ENCODE peak calls at places on chromosomes 3 and 15, in four cellular contexts. N is gastrocnemius medialis; F is naive thymus-derived CD8-positive, alpha-beta T cell; V is choroid plexus epithelial cell. A is an unnamed sample.

GRCh38 chr3:4341336-4341675 is 38.1 kb downstream of the SETMAR start:
- DNase-seq in N (no peak), F (no peak), V (no peak), A (no peak)

GRCh38 chr3:52038227-52038626 is 18.1 kb downstream of the DUSP7 start:
- DNase-seq in F (no peak), N (no peak), V (no peak), A (no peak)

GRCh38 chr3:24416224-24416623 is 78.4 kb downstream of the THRB start:
- DNase-seq in F (no peak), V (peak), N (no peak), A (no peak)

GRCh38 chr3:97504463-97504862 is 260.1 kb upstream of the ARL6 start:
- DNase-seq in N (no peak), V (no peak), F (no peak), A (no peak)

GRCh38 chr3:61894988-61895935 is 333.9 kb downstream of the PTPRG start:
- DNase-seq in N (peak), V (peak), F (peak), A (peak)

GRCh38 chr3:140595295-140595694 is 82.6 kb upstream of the TRIM42 start:
- DNase-seq in F (no peak), N (no peak), V (peak), A (no peak)

GRCh38 chr3:187183210-187183862 is 13.9 kb upstream of the RTP1 start:
- DNase-seq in N (no peak), F (no peak), V (peak), A (no peak)

GRCh38 chr3:165185707-165186327 is 10.4 kb downstream of the SLITRK3 start:
- DNase-seq in V (peak), N (no peak), F (no peak), A (peak)

GRCh38 chr15:33119263-33119662 is 75.3 kb downstream of the FMN1 start:
- DNase-seq in F (no peak), V (no peak), N (no peak), A (no peak)

GRCh38 chr15:67915374-67916050 is 75.7 kb upstream of the RNU6-1 start:
- DNase-seq in V (no peak), N (peak), F (no peak), A (no peak)

GRCh38 chr15:97991972-97992541 is 31.6 kb downstream of the ARRDC4 start:
- DNase-seq in V (no peak), N (no peak), F (no peak), A (no peak)

GRCh38 chr3:158152186-158152585 is 42.3 kb downstream of the RSRC1 start:
- DNase-seq in V (peak), N (no peak), F (no peak), A (no peak)

GRCh38 chr3:141275032-141275422 is 43.4 kb downstream of the PXYLP1 start:
- DNase-seq in F (no peak), N (no peak), V (peak), A (no peak)

GRCh38 chr3:187702507-187703033 is at the start of gene RTP2:
- DNase-seq in N (no peak), F (no peak), V (no peak), A (no peak)

GRCh38 chr3:94303897-94304296 is 241.0 kb downstream of the NSUN3 start:
- DNase-seq in F (no peak), N (no peak), V (peak), A (no peak)

GRCh38 chr3:97720417-97720816 is 44.1 kb upstream of the ARL6 start:
- DNase-seq in F (no peak), V (no peak), N (peak), A (no peak)

GRCh38 chr3:177523072-177523675 is 325.9 kb upstream of the TBL1XR1 start:
- DNase-seq in F (no peak), V (no peak), N (no peak), A (no peak)

GRCh38 chr3:132605374-132605792 is 8.3 kb downstream of the ACKR4 start:
- DNase-seq in V (peak), N (no peak), F (no peak), A (no peak)

GRCh38 chr15:57555270-57555669 is 36.4 kb upstream of the MYZAP start:
- DNase-seq in N (no peak), F (no peak), V (no peak), A (no peak)

GRCh38 chr3:72887723-72888545 is at the start of gene GXYLT2:
- DNase-seq in N (no peak), F (no peak), V (peak), A (peak)

GRCh38 chr3:39879581-39879980 is 70.2 kb downstream of the MYRIP start:
- DNase-seq in N (no peak), V (no peak), F (no peak), A (no peak)

GRCh38 chr3:123618768-123619484 is 34.1 kb upstream of the HACD2 start:
- DNase-seq in V (peak), N (peak), F (no peak), A (no peak)

GRCh38 chr3:141913150-141913811 is 36.8 kb downstream of the ATP1B3 start:
- DNase-seq in F (peak), V (peak), N (no peak), A (peak)

GRCh38 chr3:1232276-1232675 is 139.5 kb downstream of the CNTN6 start:
- DNase-seq in V (no peak), F (no peak), N (no peak), A (no peak)

GRCh38 chr15:25689592-25689991 is 173.5 kb downstream of the ATP10A start:
- DNase-seq in N (no peak), V (no peak), F (no peak), A (no peak)

GRCh38 chr15:98549003-98549402 is 99.3 kb upstream of the IGF1R start:
- DNase-seq in F (no peak), V (no peak), N (no peak), A (no peak)

GRCh38 chr3:47225310-47225906 is 57.2 kb downstream of the KIF9 start:
- DNase-seq in N (no peak), V (peak), F (no peak), A (peak)

GRCh38 chr3:45670995-45671394 is 18.2 kb upstream of the SACM1L start:
- DNase-seq in F (no peak), N (no peak), V (peak), A (no peak)

GRCh38 chr3:12193485-12194165 is 34.9 kb upstream of the TIMP4 start:
- DNase-seq in V (peak), N (peak), F (no peak), A (no peak)

GRCh38 chr15:74786659-74787165 is 4.8 kb downstream of the CSK start:
- DNase-seq in F (no peak), V (no peak), N (no peak), A (no peak)

GRCh38 chr3:123385072-123385471 is 63.8 kb downstream of the ADCY5 start:
- DNase-seq in N (no peak), F (no peak), V (peak), A (no peak)

GRCh38 chr15:28919201-28919627 is 33.4 kb downstream of the APBA2 start:
- DNase-seq in N (no peak), V (no peak), F (peak), A (no peak)

GRCh38 chr3:122974764-122975162 is 52.8 kb downstream of the SEMA5B start:
- DNase-seq in F (peak), V (peak), N (no peak), A (no peak)

GRCh38 chr3:148992027-148992634 is 791 bp downstream of the GYG1 start:
- DNase-seq in V (peak), N (no peak), F (no peak), A (peak)

GRCh38 chr15:70017796-70018195 is 79.9 kb downstream of the TLE3 start:
- DNase-seq in F (no peak), V (no peak), N (no peak), A (no peak)

GRCh38 chr15:61051570-61052031 is 177.5 kb downstream of the RORA start:
- DNase-seq in N (peak), V (peak), F (no peak), A (no peak)

GRCh38 chr3:153602801-153603200 is 440.8 kb downstream of the RAP2B start:
- DNase-seq in N (no peak), F (no peak), V (no peak), A (no peak)

A was measured in B cell.